ENCODE peak calls at places on chromosomes 2 and 18, in five cellular contexts. X, Z, H, O and T are unnamed samples.
A peak's percentile ranks its signal among the peaks of the same experiment; 100 is the strongest.

GRCh38 chr2:98020992-98021713 is 25.4 kb upstream of the TMEM131 start:
- DNase-seq in X (no peak), Z (no peak), H (no peak), O (no peak), T (no peak)

GRCh38 chr2:226478121-226478809 is 321.4 kb downstream of the IRS1 start:
- DNase-seq in X (peak; percentile 86), Z (peak; percentile 52), H (no peak), O (no peak), T (peak; percentile 92)

GRCh38 chr2:128448331-128449225 is 129.9 kb upstream of the HS6ST1 start:
- DNase-seq in X (no peak), Z (peak; percentile 17), H (no peak), O (no peak), T (no peak)

GRCh38 chr2:178101321-178102079 is 10.7 kb upstream of the RBM45 start:
- DNase-seq in X (no peak), Z (no peak), H (no peak), O (no peak), T (peak; percentile 5)

GRCh38 chr2:225254363-225254762 is 145.1 kb upstream of the NYAP2 start:
- DNase-seq in X (no peak), Z (no peak), H (no peak), O (no peak), T (no peak)

GRCh38 chr2:11562011-11562410 is 28.2 kb downstream of the GREB1 start:
- DNase-seq in X (peak; percentile 50), Z (peak; percentile 9), H (no peak), O (no peak), T (peak; percentile 15)

GRCh38 chr18:71001597-71001996 is 712.8 kb downstream of the SOCS6 start:
- DNase-seq in X (no peak), Z (no peak), H (no peak), O (no peak), T (no peak)

GRCh38 chr2:25290811-25291510 is 50.8 kb downstream of the DNMT3A start:
- DNase-seq in X (peak; percentile 52), Z (no peak), H (no peak), O (no peak), T (peak; percentile 11)

GRCh38 chr2:47237375-47238357 is 82.6 kb upstream of the STPG4 start:
- DNase-seq in X (peak; percentile 28), Z (no peak), H (no peak), O (no peak), T (no peak)

GRCh38 chr2:241095594-241096290 is 6.3 kb downstream of the MTERF4 start:
- DNase-seq in X (no peak), Z (no peak), H (no peak), O (peak; percentile 43), T (no peak)

GRCh38 chr2:144592500-144593256 is 72.8 kb upstream of the ZEB2 start:
- DNase-seq in X (no peak), Z (no peak), H (no peak), O (no peak), T (no peak)

GRCh38 chr18:5467666-5468065 is 76.1 kb downstream of the EPB41L3 start:
- DNase-seq in X (no peak), Z (no peak), H (no peak), O (no peak), T (no peak)

GRCh38 chr2:71555798-71556454 is 102.6 kb downstream of the DYSF start:
- DNase-seq in X (no peak), Z (no peak), H (no peak), O (no peak), T (no peak)

GRCh38 chr2:183025993-183026392 is 12.3 kb downstream of the NCKAP1 start:
- DNase-seq in X (no peak), Z (no peak), H (no peak), O (no peak), T (peak; percentile 37)

GRCh38 chr2:26976242-26976641 is 5.8 kb downstream of the MAPRE3 start:
- DNase-seq in X (no peak), Z (no peak), H (no peak), O (no peak), T (no peak)

GRCh38 chr2:193332938-193333337 is 1138.2 kb upstream of the TMEFF2 start:
- DNase-seq in X (no peak), Z (no peak), H (no peak), O (no peak), T (no peak)

GRCh38 chr2:160140001-160140400 is 60.1 kb downstream of the ITGB6 start:
- DNase-seq in X (no peak), Z (no peak), H (no peak), O (no peak), T (no peak)

GRCh38 chr2:9375857-9376428 is 47.4 kb downstream of the ITGB1BP1 start:
- DNase-seq in X (no peak), Z (no peak), H (peak; percentile 61), O (no peak), T (no peak)

GRCh38 chr2:25368650-25369049 is 26.9 kb upstream of the DNMT3A start:
- DNase-seq in X (no peak), Z (no peak), H (no peak), O (no peak), T (peak; percentile 18)

GRCh38 chr2:108583903-108584520 is 49.7 kb downstream of the LIMS1 start:
- DNase-seq in X (peak; percentile 74), Z (peak; percentile 70), H (peak; percentile 79), O (peak; percentile 30), T (peak; percentile 90)

GRCh38 chr2:228065686-228066085 is 115.8 kb downstream of the SPHKAP start:
- DNase-seq in X (no peak), Z (no peak), H (no peak), O (no peak), T (no peak)

GRCh38 chr2:26279886-26280285 is 35.1 kb downstream of the HADHB start:
- DNase-seq in X (no peak), Z (no peak), H (no peak), O (no peak), T (no peak)

GRCh38 chr2:55452879-55453278 is 33.2 kb upstream of the CCDC88A start:
- DNase-seq in X (no peak), Z (no peak), H (no peak), O (no peak), T (no peak)

GRCh38 chr2:56476509-56477071 is 292.8 kb downstream of the CCDC85A start:
- DNase-seq in X (no peak), Z (no peak), H (no peak), O (no peak), T (no peak)

GRCh38 chr2:109376796-109377495 is 236.8 kb downstream of the SEPTIN10 start:
- DNase-seq in X (no peak), Z (peak; percentile 21), H (no peak), O (no peak), T (no peak)

GRCh38 chr2:72144412-72144745 is 3.3 kb downstream of the CYP26B1 start:
- DNase-seq in X (no peak), Z (peak; percentile 25), H (no peak), O (no peak), T (no peak)

GRCh38 chr18:75638223-75638596 is 210.7 kb upstream of the SMIM21 start:
- DNase-seq in X (no peak), Z (no peak), H (no peak), O (no peak), T (peak; percentile 29)
- TF ChIP-seq CTCF in X (no peak), Z (no peak), H (no peak), O (no peak), T (peak; percentile 19)

GRCh38 chr2:165198181-165198580 is 5.7 kb downstream of the SCN3A start:
- DNase-seq in X (no peak), Z (no peak), H (no peak), O (no peak), T (no peak)
- H3K4me3 ChIP-seq in X (no peak overlapping the region), Z (no peak overlapping the region), H (no peak overlapping the region), O (no peak overlapping the region), T (no peak overlapping the region)

GRCh38 chr2:21326152-21326551 is 202.4 kb downstream of the TDRD15 start:
- DNase-seq in X (no peak), Z (no peak), H (no peak), O (no peak), T (no peak)
- TF ChIP-seq CTCF in X (no peak), Z (no peak), H (no peak), O (no peak), T (no peak)

DNA sequence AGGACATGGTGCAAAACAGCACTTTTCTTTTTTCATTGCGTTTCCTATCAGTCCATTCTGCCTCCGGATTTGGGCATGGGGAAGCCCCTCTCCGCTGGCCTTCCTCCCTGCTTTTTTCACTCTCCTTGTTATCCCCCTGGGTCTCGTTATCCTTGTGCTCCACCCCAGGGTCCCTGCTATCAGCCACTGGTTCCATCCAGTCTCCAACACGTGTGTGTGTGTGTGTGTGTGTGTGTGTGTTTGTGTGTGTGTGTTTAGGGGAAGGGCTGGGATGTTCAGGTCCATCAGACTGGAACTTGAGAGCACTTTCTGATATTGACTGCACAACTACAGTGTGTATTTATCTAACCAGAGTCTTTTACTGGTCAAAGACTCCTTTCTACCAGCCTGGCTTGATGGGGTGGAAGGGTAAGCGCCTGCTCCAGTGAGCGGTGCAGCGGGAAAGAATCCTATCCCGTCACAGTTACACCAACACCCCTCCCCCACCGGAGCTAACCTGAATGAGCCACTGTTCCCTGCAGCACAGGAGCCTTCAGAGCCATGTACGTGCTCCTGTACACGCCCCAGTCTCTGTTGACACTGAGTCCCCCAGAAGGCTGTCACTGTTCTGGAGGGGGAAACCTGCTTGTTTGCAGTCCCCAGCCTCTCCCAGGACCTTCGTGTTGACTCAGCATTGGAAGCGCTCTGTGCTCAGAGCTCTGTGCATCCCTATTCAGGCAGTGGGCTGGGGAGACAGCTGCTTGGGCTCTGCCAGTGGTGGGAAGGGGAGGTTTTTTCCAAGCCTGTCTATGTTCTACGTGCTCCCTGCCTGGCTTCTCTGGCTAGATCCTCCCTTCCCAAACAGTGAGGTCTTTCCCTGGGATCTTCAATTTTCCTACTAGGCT is 4.6 kb downstream of the INHA start:
- DNase-seq in X (peak; percentile 41), Z (no peak), H (no peak), O (no peak), T (no peak)
- H3K4me3 ChIP-seq in X (no peak overlapping the region), Z (no peak overlapping the region), H (no peak overlapping the region), O (no peak overlapping the region), T (no peak overlapping the region)

GRCh38 chr2:238160206-238161129 is 1.7 kb downstream of the ERFE start:
- DNase-seq in X (no peak), Z (no peak), H (peak; percentile 74), O (no peak), T (peak; percentile 42)
- TF ChIP-seq CTCF in X (no peak), Z (peak; percentile 16), H (peak; percentile 88), O (no peak), T (peak; percentile 46)

GRCh38 chr18:64202229-64202835 is 53.4 kb upstream of the LINC00305 start:
- DNase-seq in X (no peak), Z (no peak), H (no peak), O (no peak), T (peak; percentile 25)

GRCh38 chr18:64203295-64203694 is 54.4 kb upstream of the LINC00305 start:
- DNase-seq in X (no peak), Z (no peak), H (no peak), O (no peak), T (no peak)

GRCh38 chr18:64202836-64203235 is 53.9 kb upstream of the LINC00305 start:
- DNase-seq in X (no peak), Z (no peak), H (no peak), O (no peak), T (peak; percentile 20)

GRCh38 chr18:64208531-64208930 is 59.6 kb upstream of the LINC00305 start:
- DNase-seq in X (no peak), Z (no peak), H (no peak), O (no peak), T (no peak)

GRCh38 chr18:64207818-64208217 is 58.9 kb upstream of the LINC00305 start:
- DNase-seq in X (no peak), Z (no peak), H (no peak), O (no peak), T (no peak)
- H3K4me3 ChIP-seq in X (peak overlapping the region; percentile 23), Z (no peak overlapping the region), H (no peak overlapping the region), O (peak overlapping the region; percentile 33), T (no peak overlapping the region)